ENCODE peak calls at places on chromosome 21, in seven cellular contexts. One of them, this sample, is unnamed.

GRCh38 chr21:38989745-38990423 is 184.2 kb downstream of the ETS2 start:
- DNase-seq in colonic mucosa: no peak
- DNase-seq in OCI-LY7: no peak
- DNase-seq in mesothelial cell of epicardium: peak
- DNase-seq in Caco-2: no peak
- DNase-seq in tibial artery: no peak
- DNase-seq in MM.1S: no peak
- DNase-seq in this sample: no peak

GRCh38 chr21:46048926-46049889 is 48.7 kb upstream of the COL6A2 start:
- DNase-seq in colonic mucosa: peak
- DNase-seq in OCI-LY7: no peak
- DNase-seq in mesothelial cell of epicardium: no peak
- DNase-seq in Caco-2: no peak
- DNase-seq in tibial artery: peak
- DNase-seq in MM.1S: no peak
- DNase-seq in this sample: no peak

GRCh38 chr21:43733529-43734071 is 14.7 kb downstream of the PDXK start:
- DNase-seq in colonic mucosa: peak
- DNase-seq in OCI-LY7: no peak
- DNase-seq in mesothelial cell of epicardium: no peak
- DNase-seq in Caco-2: no peak
- DNase-seq in tibial artery: no peak
- DNase-seq in MM.1S: no peak
- DNase-seq in this sample: no peak

GRCh38 chr21:34702341-34702807 is 33.6 kb downstream of the CLIC6 start:
- DNase-seq in colonic mucosa: no peak
- DNase-seq in OCI-LY7: no peak
- DNase-seq in mesothelial cell of epicardium: no peak
- DNase-seq in Caco-2: no peak
- DNase-seq in tibial artery: peak
- DNase-seq in MM.1S: no peak
- DNase-seq in this sample: no peak

GRCh38 chr21:38170705-38171682 is 85.8 kb upstream of the KCNJ15 start:
- DNase-seq in colonic mucosa: no peak
- DNase-seq in OCI-LY7: no peak
- DNase-seq in mesothelial cell of epicardium: no peak
- DNase-seq in Caco-2: no peak
- DNase-seq in tibial artery: no peak
- DNase-seq in MM.1S: no peak
- DNase-seq in this sample: no peak

GRCh38 chr21:44952929-44953627 is 13.2 kb downstream of the SLX9 start:
- DNase-seq in colonic mucosa: no peak
- DNase-seq in OCI-LY7: no peak
- DNase-seq in mesothelial cell of epicardium: no peak
- DNase-seq in Caco-2: no peak
- DNase-seq in tibial artery: no peak
- DNase-seq in MM.1S: no peak
- DNase-seq in this sample: no peak

GRCh38 chr21:19507682-19508260 is 1104.2 kb upstream of the TMPRSS15 start:
- DNase-seq in colonic mucosa: no peak
- DNase-seq in OCI-LY7: peak
- DNase-seq in mesothelial cell of epicardium: no peak
- DNase-seq in Caco-2: no peak
- DNase-seq in tibial artery: no peak
- DNase-seq in MM.1S: peak
- DNase-seq in this sample: no peak

GRCh38 chr21:38289697-38290096 is 32.9 kb downstream of the KCNJ15 start:
- DNase-seq in colonic mucosa: no peak
- DNase-seq in OCI-LY7: no peak
- DNase-seq in mesothelial cell of epicardium: no peak
- DNase-seq in Caco-2: no peak
- DNase-seq in tibial artery: peak
- DNase-seq in MM.1S: no peak
- DNase-seq in this sample: no peak

GRCh38 chr21:44836666-44837471 is 19.0 kb upstream of the SUMO3 start:
- DNase-seq in colonic mucosa: no peak
- DNase-seq in OCI-LY7: no peak
- DNase-seq in mesothelial cell of epicardium: peak
- DNase-seq in Caco-2: peak
- DNase-seq in tibial artery: no peak
- DNase-seq in MM.1S: no peak
- DNase-seq in this sample: no peak

GRCh38 chr21:35050348-35051286 is 1.5 kb upstream of the RUNX1 start:
- DNase-seq in colonic mucosa: no peak
- DNase-seq in OCI-LY7: peak
- DNase-seq in mesothelial cell of epicardium: no peak
- DNase-seq in Caco-2: no peak
- DNase-seq in tibial artery: no peak
- DNase-seq in MM.1S: peak
- DNase-seq in this sample: peak

GRCh38 chr21:14454642-14455009 is 71.7 kb upstream of the HSPA13 start:
- DNase-seq in colonic mucosa: no peak
- DNase-seq in OCI-LY7: no peak
- DNase-seq in mesothelial cell of epicardium: no peak
- DNase-seq in Caco-2: no peak
- DNase-seq in tibial artery: no peak
- DNase-seq in MM.1S: peak
- DNase-seq in this sample: peak

DNA sequence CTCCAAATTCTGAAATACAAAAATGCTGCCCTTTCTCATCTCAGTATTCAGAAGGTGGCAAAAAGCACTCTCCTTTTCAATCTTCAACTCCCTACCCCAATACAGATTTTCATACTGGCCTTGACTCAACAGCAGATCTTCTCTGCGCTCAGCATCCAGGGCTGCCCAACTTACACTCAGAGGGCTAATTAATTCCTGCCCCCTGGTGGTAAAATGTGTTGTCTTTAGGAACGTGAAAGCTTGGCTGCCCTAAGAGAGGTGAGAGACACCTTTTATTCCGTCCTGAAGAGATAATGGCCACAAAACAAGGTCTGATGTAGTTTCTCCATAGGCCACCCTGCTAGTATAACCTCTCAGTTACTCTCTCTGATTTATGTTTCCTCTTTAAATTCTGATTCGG is 25.0 kb downstream of the KRTAP24-1 start:
- DNase-seq in colonic mucosa: peak
- DNase-seq in OCI-LY7: peak
- DNase-seq in mesothelial cell of epicardium: no peak
- DNase-seq in Caco-2: no peak
- DNase-seq in tibial artery: no peak
- DNase-seq in MM.1S: no peak
- DNase-seq in this sample: no peak
- TF ChIP-seq CTCF in colonic mucosa: peak
- TF ChIP-seq CTCF in OCI-LY7: peak
- TF ChIP-seq CTCF in mesothelial cell of epicardium: peak
- TF ChIP-seq CTCF in Caco-2: no peak
- TF ChIP-seq CTCF in tibial artery: no peak
- TF ChIP-seq CTCF in MM.1S: peak
- TF ChIP-seq CTCF in this sample: no peak

DNA sequence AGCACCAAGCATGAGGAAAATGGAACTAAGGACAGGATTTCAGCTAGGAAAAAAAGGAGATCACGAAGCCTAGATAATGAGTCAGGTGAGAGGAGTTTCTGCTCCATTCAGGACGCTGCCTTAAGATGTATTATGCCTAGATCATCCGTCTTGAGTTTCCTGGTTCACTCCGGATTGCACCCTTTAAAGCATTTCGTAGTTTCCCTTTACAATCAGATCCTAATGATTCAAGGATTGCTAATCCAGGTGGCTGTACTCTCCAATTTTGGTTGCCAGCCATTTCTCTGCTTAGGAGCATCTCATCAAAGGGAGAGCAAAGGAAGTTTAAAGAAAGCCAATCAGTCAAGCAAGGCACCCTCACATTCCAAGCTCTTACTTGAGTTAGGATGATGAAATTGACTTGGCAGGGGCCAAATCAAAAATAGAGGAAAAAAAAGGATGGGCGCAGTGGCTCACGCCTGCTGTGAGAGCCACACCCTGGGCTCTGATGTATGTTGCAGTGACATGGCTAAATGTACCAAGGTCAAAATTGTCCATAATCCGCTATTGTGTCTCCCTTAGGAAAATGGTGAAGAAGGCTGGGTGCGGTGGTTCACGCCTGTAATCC is 156.9 kb upstream of the SOD1 start:
- DNase-seq in colonic mucosa: no peak
- DNase-seq in OCI-LY7: no peak
- DNase-seq in mesothelial cell of epicardium: no peak
- DNase-seq in Caco-2: no peak
- DNase-seq in tibial artery: no peak
- DNase-seq in MM.1S: no peak
- DNase-seq in this sample: no peak
- TF ChIP-seq CTCF in colonic mucosa: no peak
- TF ChIP-seq CTCF in OCI-LY7: no peak
- TF ChIP-seq CTCF in mesothelial cell of epicardium: no peak
- TF ChIP-seq CTCF in Caco-2: no peak
- TF ChIP-seq CTCF in tibial artery: no peak
- TF ChIP-seq CTCF in MM.1S: no peak
- TF ChIP-seq CTCF in this sample: no peak

GRCh38 chr21:42538479-42539275 is 25.0 kb downstream of the SLC37A1 start:
- DNase-seq in colonic mucosa: no peak
- DNase-seq in OCI-LY7: peak
- DNase-seq in mesothelial cell of epicardium: no peak
- DNase-seq in Caco-2: peak
- DNase-seq in tibial artery: no peak
- DNase-seq in MM.1S: no peak
- DNase-seq in this sample: no peak

GRCh38 chr21:42541174-42541573 is 27.5 kb downstream of the SLC37A1 start:
- DNase-seq in colonic mucosa: no peak
- DNase-seq in OCI-LY7: no peak
- DNase-seq in mesothelial cell of epicardium: no peak
- DNase-seq in Caco-2: no peak
- DNase-seq in tibial artery: no peak
- DNase-seq in MM.1S: no peak
- DNase-seq in this sample: no peak

GRCh38 chr21:42540396-42540795 is 26.7 kb downstream of the SLC37A1 start:
- DNase-seq in colonic mucosa: no peak
- DNase-seq in OCI-LY7: no peak
- DNase-seq in mesothelial cell of epicardium: no peak
- DNase-seq in Caco-2: no peak
- DNase-seq in tibial artery: no peak
- DNase-seq in MM.1S: no peak
- DNase-seq in this sample: no peak

GRCh38 chr21:42539342-42539741 is 25.7 kb downstream of the SLC37A1 start:
- DNase-seq in colonic mucosa: peak
- DNase-seq in OCI-LY7: no peak
- DNase-seq in mesothelial cell of epicardium: no peak
- DNase-seq in Caco-2: no peak
- DNase-seq in tibial artery: no peak
- DNase-seq in MM.1S: no peak
- DNase-seq in this sample: no peak

GRCh38 chr21:42539931-42540343 is 26.3 kb downstream of the SLC37A1 start:
- DNase-seq in colonic mucosa: no peak
- DNase-seq in OCI-LY7: peak
- DNase-seq in mesothelial cell of epicardium: no peak
- DNase-seq in Caco-2: no peak
- DNase-seq in tibial artery: no peak
- DNase-seq in MM.1S: no peak
- DNase-seq in this sample: no peak
- TF ChIP-seq CTCF in colonic mucosa: no peak
- TF ChIP-seq CTCF in OCI-LY7: peak
- TF ChIP-seq CTCF in mesothelial cell of epicardium: no peak
- TF ChIP-seq CTCF in Caco-2: peak
- TF ChIP-seq CTCF in tibial artery: no peak
- TF ChIP-seq CTCF in MM.1S: peak
- TF ChIP-seq CTCF in this sample: no peak

DNA sequence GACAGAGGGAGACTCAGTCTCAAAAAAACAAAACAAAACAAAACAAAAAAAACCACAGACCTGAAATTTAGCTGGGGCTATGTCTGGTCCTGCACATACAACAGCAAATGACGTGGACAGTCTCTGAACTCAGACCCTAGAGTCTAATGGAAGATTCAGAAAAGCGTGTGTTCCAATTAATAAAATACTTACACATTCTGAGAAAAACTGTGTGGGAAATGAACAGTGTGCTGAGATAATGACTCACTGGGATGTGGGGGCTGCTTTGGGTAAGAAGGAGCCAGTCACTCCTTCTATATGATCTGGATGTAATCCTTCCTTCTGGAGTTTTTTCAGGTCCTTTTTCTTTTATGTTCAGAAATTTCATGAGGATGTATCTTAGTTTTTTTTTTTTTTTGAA is 29.4 kb downstream of the CLDN14 start:
- DNase-seq in colonic mucosa: no peak
- DNase-seq in OCI-LY7: no peak
- DNase-seq in mesothelial cell of epicardium: no peak
- DNase-seq in Caco-2: no peak
- DNase-seq in tibial artery: no peak
- DNase-seq in MM.1S: no peak
- DNase-seq in this sample: no peak
- TF ChIP-seq CTCF in colonic mucosa: no peak
- TF ChIP-seq CTCF in OCI-LY7: no peak
- TF ChIP-seq CTCF in mesothelial cell of epicardium: no peak
- TF ChIP-seq CTCF in Caco-2: no peak
- TF ChIP-seq CTCF in tibial artery: no peak
- TF ChIP-seq CTCF in MM.1S: no peak
- TF ChIP-seq CTCF in this sample: no peak

GRCh38 chr21:25888711-25889110 is 153.9 kb downstream of the GABPA start:
- DNase-seq in colonic mucosa: no peak
- DNase-seq in OCI-LY7: no peak
- DNase-seq in mesothelial cell of epicardium: no peak
- DNase-seq in Caco-2: no peak
- DNase-seq in tibial artery: no peak
- DNase-seq in MM.1S: no peak
- DNase-seq in this sample: no peak

GRCh38 chr21:25885880-25886279 is 151.1 kb downstream of the GABPA start:
- DNase-seq in colonic mucosa: no peak
- DNase-seq in OCI-LY7: no peak
- DNase-seq in mesothelial cell of epicardium: no peak
- DNase-seq in Caco-2: no peak
- DNase-seq in tibial artery: no peak
- DNase-seq in MM.1S: no peak
- DNase-seq in this sample: no peak

GRCh38 chr21:25885405-25885804 is 150.6 kb downstream of the GABPA start:
- DNase-seq in colonic mucosa: no peak
- DNase-seq in OCI-LY7: no peak
- DNase-seq in mesothelial cell of epicardium: no peak
- DNase-seq in Caco-2: no peak
- DNase-seq in tibial artery: no peak
- DNase-seq in MM.1S: no peak
- DNase-seq in this sample: no peak

GRCh38 chr21:25887646-25888321 is 153.0 kb downstream of the GABPA start:
- DNase-seq in colonic mucosa: peak
- DNase-seq in OCI-LY7: no peak
- DNase-seq in mesothelial cell of epicardium: no peak
- DNase-seq in Caco-2: no peak
- DNase-seq in tibial artery: no peak
- DNase-seq in MM.1S: no peak
- DNase-seq in this sample: no peak

DNA sequence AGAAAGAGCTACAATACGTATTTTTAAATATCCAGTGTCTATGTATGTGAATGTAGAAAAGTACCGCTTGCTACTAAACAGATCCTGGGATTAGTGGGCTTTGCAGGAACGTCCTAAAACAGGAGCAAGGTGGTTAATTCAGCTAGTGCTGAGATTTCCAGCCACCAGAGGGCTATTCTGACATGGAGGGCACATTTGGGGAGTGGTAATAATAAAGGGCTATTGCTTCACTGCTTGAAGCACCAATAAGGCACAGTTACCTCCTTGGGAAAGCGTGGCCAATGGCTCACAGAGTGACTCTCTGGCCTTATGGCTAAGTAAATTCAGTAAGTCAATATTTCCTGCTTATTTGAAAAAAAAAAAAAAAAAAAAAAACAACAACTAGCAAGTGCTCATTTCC is 152.4 kb downstream of the GABPA start:
- DNase-seq in colonic mucosa: peak
- DNase-seq in OCI-LY7: no peak
- DNase-seq in mesothelial cell of epicardium: no peak
- DNase-seq in Caco-2: no peak
- DNase-seq in tibial artery: no peak
- DNase-seq in MM.1S: no peak
- DNase-seq in this sample: no peak
- TF ChIP-seq CTCF in colonic mucosa: no peak
- TF ChIP-seq CTCF in OCI-LY7: peak
- TF ChIP-seq CTCF in mesothelial cell of epicardium: no peak
- TF ChIP-seq CTCF in Caco-2: no peak
- TF ChIP-seq CTCF in tibial artery: no peak
- TF ChIP-seq CTCF in MM.1S: no peak
- TF ChIP-seq CTCF in this sample: no peak

This sample was measured in GM20000.